ENCODE peak calls at places on chromosomes 11 and 22, in nine cellular contexts. W is GM12892; S is AG08396; H is LoVo; O is HCT116; B is NB4; N is activated CD8-positive, alpha-beta memory T cell treated with anti-CD3 and anti-CD28 coated beads, Interleukin-2, amount 10 ng/mL, durations not matched to agents 7 days and 5 days; K is heart right ventricle; A is AG04449. L is an unnamed sample.

GRCh38 chr11:36073411-36074203 is 129.7 kb downstream of the LDLRAD3 start:
- DNase-seq in W (no peak), S (peak), H (no peak), O (no peak), B (no peak), N (no peak), K (peak), A (peak), L (peak)

GRCh38 chr11:43072911-43073310 is 238.9 kb upstream of the API5 start:
- DNase-seq in W (no peak), S (no peak), H (no peak), O (no peak), B (no peak), N (no peak), K (no peak), A (no peak), L (no peak)

GRCh38 chr22:37420656-37421467 is 6.4 kb downstream of the ELFN2 start:
- DNase-seq in W (no peak), S (no peak), H (no peak), O (no peak), B (peak), N (no peak), K (no peak), A (no peak), L (peak)

GRCh38 chr11:114348200-114349191 is 51.8 kb downstream of the C11orf71 start:
- DNase-seq in W (no peak), S (peak), H (peak), O (peak), B (peak), N (no peak), K (peak), A (no peak), L (peak)

GRCh38 chr22:32801436-32802290 is at the start of gene TIMP3:
- DNase-seq in W (no peak), S (peak), H (no peak), O (no peak), B (peak), N (no peak), K (peak), A (no peak), L (peak)

GRCh38 chr22:38429460-38430128 is 25.4 kb downstream of the KCNJ4 start:
- DNase-seq in W (no peak), S (no peak), H (no peak), O (no peak), B (no peak), N (no peak), K (no peak), A (no peak), L (peak)

GRCh38 chr11:111819161-111820058 is 52.0 kb downstream of the ALG9 start:
- DNase-seq in W (no peak), S (peak), H (no peak), O (no peak), B (peak), N (no peak), K (peak), A (peak), L (peak)

GRCh38 chr11:3224730-3225098 is 6.1 kb upstream of the MRGPRG start:
- DNase-seq in W (peak), S (peak), H (no peak), O (no peak), B (no peak), N (peak), K (no peak), A (no peak), L (no peak)

GRCh38 chr11:95147364-95147905 is 57.8 kb downstream of the ENDOD1 start:
- DNase-seq in W (no peak), S (peak), H (peak), O (peak), B (peak), N (no peak), K (no peak), A (peak), L (peak)

GRCh38 chr22:38649841-38650522 is 6.2 kb downstream of the FAM227A start:
- DNase-seq in W (no peak), S (no peak), H (no peak), O (no peak), B (no peak), N (no peak), K (no peak), A (no peak), L (no peak)

GRCh38 chr11:76270387-76270786 is 64.1 kb upstream of the WNT11 start:
- DNase-seq in W (no peak), S (no peak), H (no peak), O (no peak), B (no peak), N (no peak), K (no peak), A (no peak), L (no peak)

GRCh38 chr22:45784357-45785277 is 113.0 kb downstream of the ATXN10 start:
- DNase-seq in W (no peak), S (no peak), H (no peak), O (no peak), B (no peak), N (no peak), K (peak), A (no peak), L (no peak)

GRCh38 chr11:85170184-85170583 is 457.0 kb downstream of the DLG2 start:
- DNase-seq in W (no peak), S (peak), H (peak), O (peak), B (no peak), N (no peak), K (no peak), A (no peak), L (no peak)

GRCh38 chr11:112655386-112655785 is 305.8 kb upstream of the NCAM1 start:
- DNase-seq in W (no peak), S (no peak), H (no peak), O (no peak), B (no peak), N (no peak), K (peak), A (no peak), L (peak)

GRCh38 chr22:47786650-47787290 is 1024.3 kb downstream of the TBC1D22A start:
- DNase-seq in W (no peak), S (no peak), H (no peak), O (no peak), B (no peak), N (no peak), K (no peak), A (no peak), L (no peak)

GRCh38 chr22:37850801-37851200 is 1.6 kb downstream of the EIF3L start:
- DNase-seq in W (no peak), S (no peak), H (no peak), O (no peak), B (no peak), N (no peak), K (no peak), A (no peak), L (no peak)

GRCh38 chr11:116173946-116174911 is 598.6 kb downstream of the BUD13 start:
- DNase-seq in W (no peak), S (no peak), H (no peak), O (no peak), B (no peak), N (no peak), K (peak), A (no peak), L (no peak)

GRCh38 chr11:859394-860131 is 16.9 kb downstream of the TSPAN4 start:
- DNase-seq in W (no peak), S (peak), H (no peak), O (no peak), B (no peak), N (no peak), K (peak), A (no peak), L (peak)

GRCh38 chr11:7046474-7046873 is 26.2 kb downstream of the NLRP14 start:
- DNase-seq in W (no peak), S (peak), H (no peak), O (no peak), B (no peak), N (no peak), K (no peak), A (peak), L (no peak)

GRCh38 chr11:102879801-102880200 is 5.0 kb upstream of the MMP12 start:
- DNase-seq in W (no peak), S (no peak), H (no peak), O (no peak), B (no peak), N (no peak), K (no peak), A (no peak), L (no peak)

GRCh38 chr11:1772270-1773130 is 8.8 kb upstream of the CTSD start:
- DNase-seq in W (peak), S (peak), H (peak), O (peak), B (peak), N (peak), K (peak), A (no peak), L (peak)

GRCh38 chr11:117026593-117027330 is 71.5 kb downstream of the SIK3 start:
- DNase-seq in W (no peak), S (peak), H (no peak), O (peak), B (peak), N (no peak), K (no peak), A (peak), L (no peak)

GRCh38 chr11:4636962-4637661 is at the start of gene OR51D1:
- DNase-seq in W (peak), S (peak), H (peak), O (peak), B (peak), N (peak), K (peak), A (no peak), L (peak)

GRCh38 chr22:46829140-46829891 is 66.9 kb downstream of the TBC1D22A start:
- DNase-seq in W (no peak), S (peak), H (peak), O (no peak), B (no peak), N (no peak), K (no peak), A (peak), L (peak)

GRCh38 chr11:128694618-128695481 is 978 bp downstream of the FLI1 start:
- DNase-seq in W (no peak), S (peak), H (no peak), O (no peak), B (peak), N (peak), K (no peak), A (no peak), L (peak)

GRCh38 chr11:35714882-35715612 is 52.5 kb downstream of the TRIM44 start:
- DNase-seq in W (no peak), S (peak), H (no peak), O (no peak), B (no peak), N (no peak), K (no peak), A (peak), L (no peak)

GRCh38 chr11:67291481-67292381 is 2.6 kb downstream of the ANKRD13D start:
- DNase-seq in W (no peak), S (no peak), H (no peak), O (no peak), B (no peak), N (no peak), K (no peak), A (no peak), L (no peak)

GRCh38 chr22:31302021-31302420 is 9.7 kb upstream of the PIK3IP1 start:
- DNase-seq in W (no peak), S (no peak), H (no peak), O (no peak), B (no peak), N (no peak), K (no peak), A (no peak), L (no peak)

GRCh38 chr11:68120212-68121066 is 749 bp downstream of the CHKA start:
- DNase-seq in W (no peak), S (peak), H (no peak), O (no peak), B (peak), N (peak), K (peak), A (no peak), L (peak)

GRCh38 chr11:111521132-111521531 is 6.6 kb downstream of the HOATZ start:
- DNase-seq in W (no peak), S (no peak), H (no peak), O (no peak), B (no peak), N (no peak), K (no peak), A (no peak), L (no peak)

GRCh38 chr22:20567371-20567847 is 60.0 kb downstream of the MED15 start:
- DNase-seq in W (no peak), S (no peak), H (no peak), O (no peak), B (no peak), N (no peak), K (no peak), A (no peak), L (no peak)

GRCh38 chr11:10899542-10899830 is 41.6 kb upstream of the ZBED5 start:
- DNase-seq in W (no peak), S (no peak), H (no peak), O (no peak), B (peak), N (no peak), K (no peak), A (no peak), L (no peak)